ENCODE peak calls at places on chromosome 15, in five cellular contexts. P, O, N, G and V are unnamed samples.

GRCh38 chr15:90001062-90001682 is at the start of gene ZNF710:
- DNase-seq in G (peak; percentile 78), P (no peak), N (peak; percentile 48), O (peak; percentile 80), V (no peak)

GRCh38 chr15:25784141-25784540 is 79.0 kb downstream of the ATP10A start:
- DNase-seq in P (no peak), G (no peak), O (no peak), N (no peak), V (no peak)

GRCh38 chr15:31399544-31400171 is 73.0 kb downstream of the KLF13 start:
- DNase-seq in N (no peak), P (no peak), O (no peak), G (peak; percentile 36), V (no peak)

GRCh38 chr15:64686130-64686735 is 89.2 kb downstream of the RBPMS2 start:
- DNase-seq in G (peak; percentile 41), P (peak; percentile 27), O (no peak), N (no peak), V (peak; percentile 19)

GRCh38 chr15:32651229-32651837 is 9.8 kb downstream of the SCG5 start:
- DNase-seq in P (peak; percentile 48), O (no peak), G (peak; percentile 55), N (peak; percentile 27), V (peak; percentile 23)

GRCh38 chr15:31465083-31465955 is 138.7 kb downstream of the KLF13 start:
- DNase-seq in P (no peak), G (no peak), O (no peak), N (no peak), V (no peak)

GRCh38 chr15:65083262-65083701 is 6.7 kb downstream of the KBTBD13 start:
- DNase-seq in P (no peak), N (no peak), G (peak; percentile 57), O (no peak), V (no peak)

GRCh38 chr15:62565620-62566019 is 400.5 kb upstream of the C2CD4B start:
- DNase-seq in O (no peak), P (no peak), G (no peak), N (no peak), V (no peak)

GRCh38 chr15:56987286-56987685 is 68.8 kb downstream of the TCF12 start:
- DNase-seq in P (no peak), G (no peak), O (no peak), N (no peak), V (no peak)

GRCh38 chr15:51907136-51907862 is 64.3 kb downstream of the LEO1 start:
- DNase-seq in G (peak; percentile 42), O (no peak), P (peak; percentile 84), N (no peak), V (peak; percentile 96)

GRCh38 chr15:67433495-67434099 is 87.3 kb upstream of the C15orf61 start:
- DNase-seq in O (no peak), G (peak; percentile 41), P (no peak), N (peak; percentile 25), V (peak; percentile 27)

GRCh38 chr15:96889734-96890480 is 559.4 kb downstream of the NR2F2 start:
- DNase-seq in N (no peak), P (no peak), O (no peak), G (no peak), V (no peak)

GRCh38 chr15:45660231-45660979 is 25.6 kb downstream of the SQOR start:
- DNase-seq in P (no peak), N (no peak), O (no peak), G (no peak), V (no peak)

GRCh38 chr15:94027571-94027970 is 203.8 kb upstream of the MCTP2 start:
- DNase-seq in N (no peak), G (peak; percentile 53), P (no peak), O (no peak), V (no peak)

GRCh38 chr15:90087454-90088154 is 14.7 kb downstream of the IDH2 start:
- DNase-seq in G (no peak), O (no peak), N (no peak), P (no peak), V (no peak)

GRCh38 chr15:96207377-96208006 is 123.0 kb upstream of the NR2F2 start:
- DNase-seq in O (no peak), N (no peak), G (no peak), P (no peak), V (no peak)

GRCh38 chr15:48646364-48646763 is 855 bp upstream of the FBN1 start:
- DNase-seq in N (no peak), O (no peak), P (no peak), G (no peak), V (no peak)

GRCh38 chr15:57421540-57421939 is 45.2 kb downstream of the CGNL1 start:
- DNase-seq in O (no peak), N (no peak), P (no peak), G (no peak), V (no peak)

GRCh38 chr15:90376789-90377188 is 11.3 kb upstream of the IQGAP1 start:
- DNase-seq in P (no peak), N (no peak), O (no peak), G (no peak), V (no peak)

GRCh38 chr15:58546635-58547627 is 115.1 kb downstream of the LIPC start:
- DNase-seq in G (peak; percentile 99), O (peak; percentile 70), P (peak; percentile 77), N (peak; percentile 59), V (peak; percentile 76)

GRCh38 chr15:64894395-64895056 is 17.2 kb upstream of the ANKDD1A start:
- DNase-seq in G (no peak), P (no peak), O (peak; percentile 76), N (peak; percentile 22), V (no peak)

DNA sequence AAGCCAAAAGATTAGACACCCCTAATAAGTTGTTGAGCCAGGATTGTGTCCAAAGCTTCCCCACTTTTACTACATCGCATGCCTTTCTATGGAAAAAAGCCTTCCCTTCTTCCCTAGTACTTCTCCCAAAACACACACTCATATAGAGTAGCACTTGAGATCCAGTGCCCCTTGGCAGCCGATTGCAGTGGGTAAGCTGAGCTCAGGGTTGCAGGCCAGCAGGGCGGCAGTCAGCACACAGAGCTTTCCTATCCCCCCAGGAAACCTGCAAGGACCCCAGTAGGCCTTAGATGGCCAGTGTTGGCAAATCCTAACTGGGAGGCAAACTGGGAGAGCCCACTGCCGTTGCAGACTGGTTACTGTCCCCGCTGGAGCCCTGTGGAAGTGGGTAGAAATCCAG is 75.7 kb upstream of the C15orf39 start:
- DNase-seq in O (no peak), N (no peak), P (no peak), G (no peak), V (no peak)
- H3K4me1 ChIP-seq in O (peaks cover 52% of the 10 kb centered on the region), N (no peaks in the 10 kb centered on the region), P (peaks cover 9% of the 10 kb centered on the region), G (peaks cover 3% of the 10 kb centered on the region), V (peaks cover 37% of the 10 kb centered on the region)

GRCh38 chr15:83380682-83381081 is 66.5 kb upstream of the SH3GL3 start:
- DNase-seq in G (peak; percentile 58), O (no peak), N (no peak), P (peak; percentile 8), V (peak; percentile 69)
- TF ChIP-seq CTCF in G (peak; percentile 40), O (peak; percentile 46), N (no peak), P (peak; percentile 81), V (peak; percentile 77)

GRCh38 chr15:40452296-40453090 is 11.7 kb downstream of the BAHD1 start:
- DNase-seq in N (no peak), P (no peak), O (no peak), G (no peak), V (no peak)
- H3K4me1 ChIP-seq in N (peaks cover 27% of the 10 kb centered on the region), P (peaks cover 42% of the 10 kb centered on the region), O (peaks cover 64% of the 10 kb centered on the region), G (peaks cover 14% of the 10 kb centered on the region), V (peaks cover 43% of the 10 kb centered on the region)

DNA sequence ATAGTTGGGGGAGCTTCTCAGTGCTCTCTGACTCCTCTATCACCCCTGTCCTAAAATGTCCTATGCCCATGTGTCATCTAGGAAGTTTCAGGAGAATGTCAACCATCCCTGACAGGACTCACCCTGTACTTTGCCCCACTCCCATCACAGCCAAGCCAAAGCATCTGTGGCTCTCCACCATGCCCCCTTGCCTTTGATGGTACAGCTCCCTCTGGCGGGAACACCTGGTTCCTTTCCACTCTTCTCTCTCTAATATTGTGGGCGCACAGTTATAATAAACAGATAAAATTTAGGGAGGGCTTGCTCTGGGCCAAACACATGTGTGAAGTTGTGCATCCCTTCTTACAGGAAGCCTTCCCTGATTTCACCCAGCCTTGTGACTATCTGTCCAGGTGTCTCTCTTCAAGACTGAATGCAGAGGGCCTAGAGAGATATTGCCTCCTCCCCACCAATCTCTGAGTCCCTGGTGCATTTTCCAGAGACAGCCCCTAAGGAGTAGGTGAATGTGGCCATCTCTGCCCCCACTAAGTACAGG is 62.8 kb downstream of the ISG20 start:
- DNase-seq in N (no peak), O (no peak), P (peak; percentile 10), G (no peak), V (peak; percentile 15)
- TF ChIP-seq CTCF in N (no peak), O (no peak), P (peak; percentile 72), G (peak; percentile 42), V (peak; percentile 73)

DNA sequence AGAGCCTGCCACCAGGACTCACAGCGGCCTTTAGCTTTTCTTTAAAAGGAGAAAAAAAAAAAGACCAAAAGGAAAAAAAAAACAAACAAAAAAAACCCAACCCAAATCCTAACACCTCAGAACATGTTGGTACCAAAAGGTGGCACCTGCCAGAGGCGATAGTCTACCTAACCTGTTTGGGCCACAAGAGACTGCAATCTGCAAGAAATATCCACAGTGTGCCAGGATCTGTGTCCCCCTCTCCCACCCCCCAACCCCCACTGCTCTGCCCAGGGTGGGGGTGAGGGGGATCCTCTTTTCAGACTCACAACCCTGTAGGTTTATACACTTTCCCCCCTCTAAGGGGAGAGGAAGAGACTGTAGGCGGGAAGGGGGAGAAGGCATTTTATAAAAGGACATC is 49.1 kb downstream of the TLE3 start:
- DNase-seq in G (no peak), P (no peak), O (no peak), N (no peak), V (no peak)
- H3K4me1 ChIP-seq in G (no peaks in the 10 kb centered on the region), P (no peaks in the 10 kb centered on the region), O (no peaks in the 10 kb centered on the region), N (no peaks in the 10 kb centered on the region), V (no peaks in the 10 kb centered on the region)

GRCh38 chr15:53389271-53389670 is 370.2 kb downstream of the WDR72 start:
- DNase-seq in N (no peak), O (no peak), G (no peak), P (no peak), V (no peak)

GRCh38 chr15:53384417-53384816 is 375.0 kb downstream of the WDR72 start:
- DNase-seq in P (no peak), G (no peak), N (no peak), O (no peak), V (no peak)
- TF ChIP-seq CTCF in P (peak; percentile 22), G (no peak), N (no peak), O (no peak), V (peak; percentile 58)

DNA sequence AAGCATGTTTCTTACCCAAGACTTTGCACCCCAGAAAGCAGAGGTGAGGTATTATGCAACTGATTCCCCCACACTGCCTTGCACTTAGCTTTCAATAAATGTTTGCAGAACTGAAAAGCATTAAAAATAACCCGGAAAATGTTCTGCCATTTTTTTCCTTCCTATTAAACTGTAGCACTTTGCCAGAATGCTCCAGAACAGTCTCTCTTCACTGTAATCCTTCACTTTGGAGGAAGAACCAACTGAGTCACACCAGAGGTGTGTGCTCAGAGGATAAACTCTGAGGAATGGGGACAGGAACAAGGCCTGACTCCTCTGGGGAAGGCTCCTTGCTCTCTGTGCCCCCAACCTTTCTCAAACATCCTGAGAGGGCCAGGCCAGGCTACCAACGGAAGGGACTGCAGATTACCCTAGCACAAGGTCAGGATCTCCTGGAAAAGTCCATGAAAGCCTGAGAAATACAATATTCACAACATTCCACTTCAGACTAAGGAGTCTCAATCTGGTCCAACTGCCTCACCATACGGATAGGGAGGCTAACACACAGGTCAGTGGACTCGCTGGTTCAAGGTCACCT is 19.0 kb downstream of the ANP32A start:
- DNase-seq in G (no peak), P (no peak), O (no peak), N (no peak), V (no peak)
- H3K4me1 ChIP-seq in G (no peaks in the 10 kb centered on the region), P (peaks cover 9% of the 10 kb centered on the region), O (peaks cover 77% of the 10 kb centered on the region), N (peaks cover 30% of the 10 kb centered on the region), V (no peaks in the 10 kb centered on the region)